ENCODE peak calls at places on chromosome 19, in four cellular contexts. Q is A549, W is endothelial cell of umbilical vein, O is HepG2. I is an unnamed sample.

GRCh38 chr19:21328402-21328801 is 808 bp downstream of the ZNF708 start:
- DNase-seq in Q (no peak), W (no peak), O (peak; percentile 3), I (no peak)

GRCh38 chr19:18591735-18592385 is 3.3 kb downstream of the REX1BD start:
- DNase-seq in Q (no peak), W (no peak), O (no peak), I (no peak)

GRCh38 chr19:53507523-53508442 is 30.2 kb upstream of the ZNF331 start:
- DNase-seq in Q (no peak), W (no peak), O (peak; percentile 95), I (no peak)

GRCh38 chr19:14369399-14370168 is 11.7 kb upstream of the ADGRE5 start:
- DNase-seq in Q (no peak), W (no peak), O (no peak), I (no peak)

GRCh38 chr19:18441804-18442788 is 4.2 kb upstream of the ISYNA1 start:
- DNase-seq in Q (no peak), W (no peak), O (peak; percentile 7), I (no peak)

GRCh38 chr19:39996218-39996810 is 546 bp upstream of the ZNF546 start:
- DNase-seq in Q (peak; percentile 69), W (no peak), O (peak; percentile 27), I (no peak)

GRCh38 chr19:49793561-49793840 is 19.6 kb downstream of the FUZ start:
- DNase-seq in Q (peak; percentile 42), W (no peak), O (no peak), I (no peak)

GRCh38 chr19:31715249-31715944 is 366.2 kb upstream of the TSHZ3 start:
- DNase-seq in Q (no peak), W (no peak), O (no peak), I (no peak)

GRCh38 chr19:28221736-28222135 is 991.2 kb downstream of the UQCRFS1 start:
- DNase-seq in Q (no peak), W (no peak), O (no peak), I (no peak)

GRCh38 chr19:887072-887471 is 5.9 kb downstream of the MED16 start:
- DNase-seq in Q (no peak), W (no peak), O (peak; percentile 38), I (no peak)

GRCh38 chr19:34428549-34429285 is 536 bp downstream of the UBA2 start:
- DNase-seq in Q (peak; percentile 52), W (peak; percentile 41), O (peak; percentile 2), I (no peak)

GRCh38 chr19:12665646-12666304 is 767 bp downstream of the MAN2B1 start:
- DNase-seq in Q (no peak), W (no peak), O (no peak), I (no peak)

GRCh38 chr19:45752639-45753038 is 16.4 kb downstream of the SIX5 start:
- DNase-seq in Q (no peak), W (no peak), O (no peak), I (no peak)

GRCh38 chr19:10699650-10700335 is 1.4 kb upstream of the QTRT1 start:
- DNase-seq in Q (peak; percentile 63), W (peak; percentile 64), O (peak; percentile 35), I (peak; percentile 79)

GRCh38 chr19:4988770-4989251 is 19.9 kb downstream of the KDM4B start:
- DNase-seq in Q (no peak), W (no peak), O (no peak), I (no peak)

GRCh38 chr19:6720369-6721112 is at the start of gene C3:
- DNase-seq in Q (peak; percentile 62), W (no peak), O (peak; percentile 96), I (no peak)

GRCh38 chr19:46431824-46432223 is 3.1 kb upstream of the PNMA8C start:
- DNase-seq in Q (peak; percentile 34), W (no peak), O (no peak), I (peak; percentile 75)

GRCh38 chr19:29086182-29086581 is 126.8 kb downstream of the UQCRFS1 start:
- DNase-seq in Q (no peak), W (no peak), O (peak; percentile 2), I (no peak)

GRCh38 chr19:32581704-32582164 is 744 bp downstream of the PDCD5 start:
- DNase-seq in Q (peak; percentile 54), W (peak; percentile 39), O (no peak), I (peak; percentile 21)

GRCh38 chr19:13850910-13851753 is 25.8 kb upstream of the NANOS3 start:
- DNase-seq in Q (peak; percentile 95), W (peak; percentile 94), O (peak; percentile 91), I (no peak)

GRCh38 chr19:15263361-15263985 is 31.2 kb upstream of the EPHX3 start:
- DNase-seq in Q (no peak), W (no peak), O (no peak), I (no peak)

GRCh38 chr19:21680026-21680425 is 87.4 kb downstream of the ZNF100 start:
- DNase-seq in Q (no peak), W (no peak), O (no peak), I (no peak)

GRCh38 chr19:41299755-41300089 is 10.2 kb upstream of the CCDC97 start:
- DNase-seq in Q (no peak), W (peak; percentile 29), O (no peak), I (no peak)

GRCh38 chr19:8244442-8244841 is 35.3 kb downstream of the CERS4 start:
- DNase-seq in Q (no peak), W (no peak), O (no peak), I (no peak)

GRCh38 chr19:2546128-2547032 is 70.5 kb downstream of the GADD45B start:
- DNase-seq in Q (no peak), W (peak; percentile 52), O (peak; percentile 88), I (peak; percentile 67)
- TF ChIP-seq JUN in Q (no peak), W (peak; percentile 11), O (no peak), I (no peak)

GRCh38 chr19:3976495-3977241 is 5.8 kb upstream of the DAPK3 start:
- DNase-seq in Q (no peak), W (no peak), O (no peak), I (no peak)

GRCh38 chr19:3978145-3978544 is 7.1 kb downstream of the EEF2 start:
- DNase-seq in Q (no peak), W (no peak), O (no peak), I (no peak)

GRCh38 chr19:3975637-3976087 is 4.8 kb upstream of the DAPK3 start:
- DNase-seq in Q (no peak), W (no peak), O (no peak), I (no peak)

GRCh38 chr19:3977242-3978143 is 6.6 kb upstream of the DAPK3 start:
- DNase-seq in Q (no peak), W (no peak), O (no peak), I (no peak)

DNA sequence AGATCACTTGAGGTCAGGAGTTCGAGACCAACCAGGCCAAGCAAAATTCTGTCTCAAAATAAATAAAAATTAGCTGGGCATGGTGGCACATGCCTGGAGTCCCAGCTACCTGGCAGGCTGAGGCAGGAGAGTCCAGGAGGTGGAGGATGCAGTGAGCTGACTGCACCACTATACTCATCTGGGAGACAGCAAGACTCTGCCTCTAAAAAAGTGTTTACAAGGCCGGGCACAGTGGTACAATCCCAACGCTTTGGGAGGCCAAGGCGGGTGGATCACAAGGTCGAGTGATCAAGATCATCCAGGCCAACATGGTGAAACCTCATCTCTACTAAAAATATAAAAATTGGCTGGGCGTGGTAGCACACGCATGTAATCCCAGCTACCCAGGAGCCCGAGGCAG is 4.2 kb upstream of the DAPK3 start:
- DNase-seq in Q (no peak), W (no peak), O (no peak), I (no peak)
- TF ChIP-seq JUN in Q (no peak), W (no peak), O (no peak), I (no peak)

GRCh38 chr19:35643255-35644205 is 2.0 kb downstream of the ETV2 start:
- DNase-seq in Q (peak; percentile 94), W (peak; percentile 82), O (peak; percentile 77), I (peak; percentile 90)

GRCh38 chr19:35642798-35643254 is 1.3 kb downstream of the ETV2 start:
- DNase-seq in Q (no peak), W (no peak), O (no peak), I (no peak)

GRCh38 chr19:35642312-35642711 is 767 bp downstream of the ETV2 start:
- DNase-seq in Q (no peak), W (no peak), O (no peak), I (no peak)

GRCh38 chr19:35639863-35640262 is 1.7 kb upstream of the ETV2 start:
- DNase-seq in Q (no peak), W (no peak), O (no peak), I (no peak)

GRCh38 chr19:35641515-35642151 is at the start of gene ETV2:
- DNase-seq in Q (no peak), W (peak; percentile 40), O (no peak), I (peak; percentile 72)
- TF ChIP-seq JUN in Q (no peak), W (no peak), O (no peak), I (no peak)

DNA sequence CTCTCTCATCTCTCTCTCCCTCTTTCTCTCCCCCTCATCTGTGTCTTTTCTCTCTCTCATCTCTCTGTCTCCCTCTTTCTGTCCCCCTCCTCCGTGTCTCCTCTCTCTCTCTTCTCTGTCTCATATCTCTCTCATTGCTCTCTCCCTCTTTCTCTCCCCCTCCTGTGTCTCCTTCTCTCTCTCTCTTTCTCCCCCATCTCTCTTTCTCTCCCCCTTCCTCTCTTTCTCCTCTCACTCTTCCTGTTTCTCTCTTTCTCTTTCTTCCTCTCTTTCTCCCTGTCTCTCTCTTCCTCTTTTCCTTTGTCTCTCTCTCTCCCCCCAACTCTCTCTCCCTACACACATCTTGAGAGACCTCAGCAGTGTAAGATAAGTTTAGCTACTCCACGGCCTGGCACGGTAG is 4.9 kb upstream of the RDH13 start:
- DNase-seq in Q (no peak), W (no peak), O (no peak), I (no peak)
- TF ChIP-seq JUN in Q (no peak), W (no peak), O (no peak), I (no peak)